ENCODE peak calls at places on chromosomes 1 and 21, in nine cellular contexts. W, D, I, R, Y, A, G, E and Z are unnamed samples.

GRCh38 chr1:40232444-40232843 is 15.3 kb upstream of the TMCO2 start:
- DNase-seq in Y (no peak), D (peak), W (no peak), A (no peak), R (no peak), I (no peak), G (no peak), E (no peak), Z (no peak)

GRCh38 chr1:110155878-110156522 is 5.7 kb downstream of the SLC6A17 start:
- DNase-seq in R (peak), E (no peak), Y (no peak), G (peak), W (peak), I (peak), D (peak), A (peak), Z (no peak)

GRCh38 chr1:183285746-183286145 is 99.7 kb downstream of the LAMC2 start:
- DNase-seq in W (no peak), G (no peak), I (peak), R (no peak), D (no peak), E (no peak), Y (no peak), A (no peak), Z (no peak)

GRCh38 chr1:56477164-56478111 is 101.9 kb downstream of the PLPP3 start:
- DNase-seq in I (peak), R (no peak), D (no peak), G (no peak), E (no peak), Y (peak), A (peak), W (peak), Z (no peak)

GRCh38 chr1:17849216-17849615 is 94.1 kb downstream of the ACTL8 start:
- DNase-seq in D (no peak), W (no peak), Y (no peak), R (no peak), I (peak), G (no peak), E (no peak), A (peak), Z (no peak)

GRCh38 chr21:33578214-33578613 is 10.3 kb downstream of the DONSON start:
- DNase-seq in W (no peak), E (no peak), R (no peak), I (peak), Y (no peak), A (peak), D (no peak), G (no peak), Z (no peak)

GRCh38 chr1:204506091-204506968 is 9.9 kb upstream of the MDM4 start:
- DNase-seq in G (peak), Y (peak), A (peak), E (peak), R (peak), W (peak), D (peak), I (peak), Z (no peak)

GRCh38 chr1:93483200-93483599 is 35.3 kb downstream of the FNBP1L start:
- DNase-seq in R (no peak), G (no peak), D (no peak), E (no peak), A (no peak), Y (no peak), W (no peak), I (no peak), Z (no peak)

GRCh38 chr1:201570886-201571624 is 32.1 kb downstream of the NAV1 start:
- DNase-seq in D (no peak), E (no peak), Y (no peak), R (no peak), I (no peak), G (no peak), W (no peak), A (no peak), Z (no peak)

GRCh38 chr1:32485554-32486255 is 20.8 kb downstream of the ZBTB8B start:
- DNase-seq in D (no peak), W (no peak), Y (no peak), G (no peak), R (peak), I (no peak), E (no peak), A (peak), Z (no peak)

GRCh38 chr1:93000751-93001175 is 39.5 kb upstream of the DIPK1A start:
- DNase-seq in D (no peak), A (no peak), E (no peak), W (no peak), R (no peak), Y (no peak), G (no peak), I (no peak), Z (no peak)

GRCh38 chr1:212638419-212639151 is 30.0 kb downstream of the ATF3 start:
- DNase-seq in I (peak), E (no peak), R (no peak), D (no peak), Y (no peak), A (peak), G (no peak), W (no peak), Z (no peak)

GRCh38 chr1:100866041-100866900 is 28.4 kb downstream of the EXTL2 start:
- DNase-seq in A (peak), D (no peak), Y (no peak), I (peak), R (peak), G (no peak), W (no peak), E (peak), Z (no peak)

GRCh38 chr1:67236277-67236676 is 70.0 kb downstream of the IL23R start:
- DNase-seq in I (no peak), Y (no peak), G (no peak), E (no peak), D (no peak), R (no peak), W (no peak), A (no peak), Z (no peak)

GRCh38 chr1:8412183-8412831 is 94.4 kb downstream of the SLC45A1 start:
- DNase-seq in Y (no peak), E (no peak), I (peak), A (peak), G (no peak), W (no peak), R (peak), D (no peak), Z (no peak)

GRCh38 chr1:18059206-18059605 is 48.4 kb upstream of the IGSF21 start:
- DNase-seq in Y (no peak), D (no peak), W (no peak), A (no peak), G (no peak), E (no peak), R (no peak), I (no peak), Z (no peak)

GRCh38 chr1:219432966-219433365 is 179.9 kb downstream of the ZC3H11B start:
- DNase-seq in G (no peak), W (no peak), E (no peak), R (no peak), I (no peak), A (no peak), Y (no peak), D (no peak), Z (no peak)

GRCh38 chr1:231337472-231338269 is at the start of gene EXOC8:
- DNase-seq in W (peak), G (peak), Y (peak), D (peak), E (peak), A (peak), I (peak), R (peak), Z (peak)

GRCh38 chr1:235918032-235918431 is 51.3 kb upstream of the LYST start:
- DNase-seq in W (no peak), I (peak), D (no peak), E (no peak), Y (no peak), A (no peak), G (no peak), R (no peak), Z (no peak)

GRCh38 chr1:180940445-180940844 is 27.7 kb downstream of the KIAA1614 start:
- DNase-seq in I (no peak), R (no peak), Y (no peak), E (no peak), A (no peak), G (no peak), D (no peak), W (no peak), Z (no peak)

GRCh38 chr1:165365344-165365743 is 8.8 kb upstream of the LMX1A start:
- DNase-seq in G (no peak), E (no peak), Y (no peak), W (no peak), R (no peak), D (no peak), I (peak), A (no peak), Z (no peak)